ENCODE peak calls at places on chromosomes 6 and 20, in nine cellular contexts. V, F, Q, P, A, C, J, O and B are unnamed samples. For H3K4me1 and H3K36me3, the result is how much of the 10 kb centered on the place peaks cover.

GRCh38 chr6:47093169-47093568 is 51.0 kb upstream of the ADGRF1 start:
- DNase-seq in V (no peak), Q (no peak), C (no peak), J (no peak), F (no peak), P (no peak), O (no peak), A (peak), B (no peak)

GRCh38 chr6:124984668-124985338 is 22.6 kb downstream of the RNF217 start:
- DNase-seq in P (no peak), Q (no peak), V (no peak), A (no peak), C (no peak), F (no peak), O (no peak), J (peak), B (no peak)

GRCh38 chr6:138162104-138162946 is 586 bp downstream of the ARFGEF3 start:
- DNase-seq in F (peak), P (no peak), O (peak), C (no peak), V (no peak), A (peak), Q (peak), J (peak), B (no peak)

GRCh38 chr20:61734733-61735502 is 330.8 kb downstream of the TAF4 start:
- DNase-seq in C (no peak), Q (no peak), V (no peak), A (no peak), F (no peak), J (no peak), O (no peak), P (no peak), B (no peak)

GRCh38 chr6:113137411-113137810 is 719.7 kb upstream of the MARCKS start:
- DNase-seq in V (peak), J (no peak), A (peak), C (no peak), F (no peak), Q (peak), O (peak), P (no peak), B (no peak)

GRCh38 chr20:44218441-44218840 is 7.9 kb upstream of the OSER1 start:
- DNase-seq in P (peak), F (no peak), Q (no peak), V (no peak), J (no peak), A (no peak), C (no peak), O (no peak), B (no peak)

GRCh38 chr6:3568396-3569082 is 111.7 kb upstream of the SLC22A23 start:
- DNase-seq in Q (no peak), V (no peak), P (no peak), A (peak), O (no peak), F (no peak), C (no peak), J (no peak), B (no peak)

GRCh38 chr6:47277702-47278101 is 32.0 kb downstream of the TNFRSF21 start:
- DNase-seq in V (no peak), P (no peak), O (no peak), F (no peak), J (no peak), Q (no peak), C (no peak), A (no peak), B (no peak)

GRCh38 chr6:100103936-100104335 is 109.9 kb upstream of the MCHR2 start:
- DNase-seq in A (no peak), O (no peak), C (no peak), J (no peak), P (no peak), V (no peak), F (no peak), Q (no peak), B (no peak)

GRCh38 chr20:29079769-29080690 is 2177.4 kb upstream of the DEFB115 start:
- DNase-seq in J (no peak), V (peak), F (no peak), C (no peak), O (peak), Q (peak), A (no peak), P (peak), B (peak)

GRCh38 chr6:33875141-33875581 is 71.4 kb upstream of the MLN start:
- DNase-seq in O (no peak), J (no peak), Q (no peak), F (no peak), V (no peak), C (no peak), P (no peak), A (no peak), B (no peak)

GRCh38 chr6:165952514-165952913 is 215.1 kb downstream of the TBXT start:
- DNase-seq in P (no peak), V (no peak), C (no peak), O (no peak), Q (no peak), F (no peak), J (no peak), A (no peak), B (no peak)

GRCh38 chr6:30071081-30071818 is 4.3 kb downstream of the PPP1R11 start:
- DNase-seq in Q (peak), P (no peak), C (no peak), J (peak), A (peak), F (no peak), O (peak), V (no peak), B (peak)

GRCh38 chr6:158758464-158758863 is 60.7 kb downstream of the EZR start:
- DNase-seq in J (no peak), Q (no peak), V (no peak), O (no peak), P (no peak), A (peak), C (no peak), F (no peak), B (peak)

GRCh38 chr20:62918830-62919229 is 7.5 kb downstream of the DIDO1 start:
- DNase-seq in O (no peak), V (no peak), P (peak), J (no peak), Q (no peak), C (no peak), F (no peak), A (no peak), B (no peak)

GRCh38 chr20:24741673-24742072 is 207.4 kb upstream of the CST7 start:
- DNase-seq in P (no peak), J (no peak), Q (no peak), F (no peak), A (no peak), C (no peak), O (no peak), V (no peak), B (no peak)

GRCh38 chr6:7136859-7137334 is 29.1 kb downstream of the RREB1 start:
- DNase-seq in O (no peak), A (no peak), C (no peak), V (no peak), F (no peak), Q (no peak), J (no peak), P (no peak), B (no peak)

GRCh38 chr6:9537381-9537780 is 877.5 kb downstream of the TFAP2A start:
- DNase-seq in C (no peak), P (no peak), J (peak), F (no peak), A (no peak), Q (no peak), O (no peak), V (no peak), B (no peak)

GRCh38 chr6:4316867-4317400 is 181.6 kb upstream of the ECI2 start:
- DNase-seq in Q (peak), O (peak), F (peak), J (peak), A (peak), C (peak), P (no peak), V (peak), B (no peak)

GRCh38 chr6:149209879-149210278 is 107.6 kb upstream of the TAB2 start:
- DNase-seq in O (no peak), A (no peak), P (no peak), C (no peak), Q (no peak), F (no peak), V (no peak), J (no peak), B (no peak)

GRCh38 chr6:67009818-67010217 is 1302.8 kb upstream of the EYS start:
- DNase-seq in F (no peak), A (peak), J (peak), O (no peak), V (no peak), P (no peak), C (no peak), Q (no peak), B (no peak)

GRCh38 chr6:6315660-6316059 is 4.8 kb downstream of the F13A1 start:
- DNase-seq in V (peak), C (no peak), F (peak), O (peak), A (peak), J (peak), Q (no peak), P (peak), B (peak)

GRCh38 chr20:1815502-1816085 is 79.6 kb upstream of the SIRPA start:
- DNase-seq in V (no peak), F (no peak), P (no peak), J (no peak), A (no peak), Q (no peak), O (no peak), C (no peak), B (no peak)

GRCh38 chr6:34149831-34150400 is 4.0 kb upstream of the GRM4 start:
- DNase-seq in A (no peak), O (no peak), P (no peak), J (no peak), C (no peak), V (no peak), F (no peak), Q (no peak), B (no peak)

GRCh38 chr6:44896701-44897100 is 431.4 kb upstream of the RUNX2 start:
- DNase-seq in V (no peak), F (no peak), A (no peak), C (no peak), P (no peak), O (no peak), J (peak), Q (no peak), B (no peak)

GRCh38 chr6:115370202-115370601 is 690.5 kb downstream of the FRK start:
- DNase-seq in F (no peak), J (no peak), C (no peak), O (no peak), P (no peak), A (no peak), V (no peak), Q (no peak), B (no peak)

GRCh38 chr20:13009682-13010406 is 1.1 kb downstream of the SPTLC3 start:
- DNase-seq in A (peak), C (peak), J (peak), P (no peak), O (peak), F (no peak), V (peak), Q (no peak), B (no peak)

GRCh38 chr6:162251257-162251656 is 476.3 kb downstream of the PRKN start:
- DNase-seq in O (no peak), Q (no peak), F (no peak), V (no peak), P (no peak), A (peak), C (no peak), J (peak), B (peak)

GRCh38 chr6:107075951-107076381 is 39.3 kb downstream of the BEND3 start:
- DNase-seq in A (no peak), Q (no peak), F (no peak), V (no peak), P (no peak), C (no peak), J (peak), O (no peak), B (no peak)

GRCh38 chr6:49849121-49849907 is 17.0 kb downstream of the CRISP1 start:
- DNase-seq in Q (no peak), J (peak), P (no peak), F (no peak), A (peak), O (no peak), V (no peak), C (no peak), B (no peak)

GRCh38 chr20:17992847-17993508 is 24.2 kb downstream of the MGME1 start:
- DNase-seq in O (no peak), P (no peak), V (no peak), A (no peak), F (no peak), C (no peak), Q (no peak), J (no peak), B (no peak)

GRCh38 chr6:133817460-133818047 is 71.4 kb upstream of the TCF21 start:
- DNase-seq in F (no peak), J (peak), V (no peak), Q (no peak), O (no peak), C (no peak), A (peak), P (peak), B (peak)

DNA sequence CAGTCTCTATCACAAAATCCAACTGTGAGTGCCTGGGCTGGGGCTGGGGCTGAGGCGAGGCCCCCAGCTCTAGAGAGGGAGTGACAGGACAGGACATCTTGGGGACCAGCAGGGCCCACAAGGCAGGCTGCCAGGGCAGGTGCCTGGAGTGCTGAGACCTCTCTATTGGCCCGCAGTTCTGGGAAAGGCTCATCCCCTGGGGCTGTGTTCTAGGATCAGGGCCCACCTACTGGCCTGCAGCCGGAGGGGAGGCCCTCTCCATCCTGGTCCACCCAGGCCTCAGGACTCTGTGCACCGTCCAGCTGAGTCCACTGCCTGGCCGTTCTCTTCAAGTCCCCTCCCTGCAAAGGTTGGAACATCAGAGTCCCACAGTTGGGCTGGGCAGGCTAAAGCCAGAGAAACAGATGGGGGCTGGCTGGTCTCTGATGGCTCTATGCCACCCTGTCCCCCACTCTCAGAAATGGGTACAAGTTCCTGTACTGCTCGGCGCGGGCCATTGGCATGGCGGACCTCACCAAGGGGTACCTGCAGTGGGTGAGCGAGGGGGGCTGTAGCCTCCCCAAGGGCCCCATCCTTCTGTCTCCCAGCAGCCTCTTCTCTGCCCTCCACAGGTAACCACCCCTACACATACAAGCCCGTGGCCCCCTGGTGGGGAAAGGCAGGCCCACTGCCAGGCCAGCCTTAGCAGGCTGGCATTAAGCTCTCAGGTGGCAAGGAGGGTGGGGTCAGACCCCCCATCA is 9.0 kb downstream of the EMILIN3 start:
- DNase-seq in C (no peak), P (no peak), A (no peak), Q (no peak), O (peak), F (no peak), V (no peak), J (no peak), B (no peak)
- TF ChIP-seq CTCF in C (no peak), P (no peak), A (no peak), Q (no peak), O (no peak), F (no peak), V (no peak), J (no peak), B (peak)

GRCh38 chr6:110180228-110181008 is at the start of gene CDC40:
- DNase-seq in V (peak), J (no peak), Q (peak), O (peak), A (peak), F (peak), P (peak), C (no peak), B (peak)
- H3K4me1 ChIP-seq in V (under half), J (under half), Q (under half), O (under half), A (under half), F (under half), P (under half), C (under half), B (under half)

GRCh38 chr20:37285664-37286374 is 3.6 kb upstream of the MANBAL start:
- DNase-seq in A (no peak), V (no peak), O (no peak), Q (no peak), P (no peak), F (no peak), C (no peak), J (peak), B (no peak)

GRCh38 chr20:37284691-37285124 is 4.7 kb upstream of the MANBAL start:
- DNase-seq in V (no peak), J (no peak), A (no peak), Q (no peak), F (no peak), C (no peak), O (no peak), P (no peak), B (no peak)

GRCh38 chr20:37283530-37284195 is 5.8 kb upstream of the MANBAL start:
- DNase-seq in A (peak), J (no peak), C (no peak), P (no peak), F (no peak), O (no peak), V (no peak), Q (no peak), B (no peak)

GRCh38 chr20:37279820-37280219 is 9.6 kb upstream of the MANBAL start:
- DNase-seq in P (no peak), F (no peak), A (no peak), O (no peak), J (no peak), V (no peak), C (no peak), Q (no peak), B (no peak)

DNA sequence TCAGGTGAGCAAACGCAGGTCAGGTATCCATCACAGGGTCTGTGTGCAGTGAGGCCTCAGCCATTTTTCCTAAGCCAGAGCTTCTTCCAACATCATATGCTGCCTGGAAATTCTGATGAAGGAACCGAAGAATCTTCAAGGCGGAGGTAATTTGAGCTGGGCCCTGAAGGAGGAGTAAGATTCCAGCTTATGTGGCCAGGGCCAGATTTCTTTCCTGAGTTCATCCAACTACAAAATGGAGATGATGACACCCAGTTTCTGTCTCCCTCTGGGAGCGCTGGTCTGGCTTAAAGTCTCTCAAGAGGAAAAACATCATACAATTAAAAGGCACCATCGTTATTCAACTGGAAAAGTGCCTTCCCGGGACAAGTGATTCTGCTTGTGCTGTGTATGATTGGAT is 6.9 kb upstream of the MANBAL start:
- DNase-seq in C (no peak), Q (no peak), A (peak), P (no peak), J (peak), F (no peak), O (no peak), V (no peak), B (no peak)
- H3K36me3 ChIP-seq in C (under half), Q (under half), A (under half), P (under half), J (under half), F (under half), O (under half), V (under half), B (under half)

DNA sequence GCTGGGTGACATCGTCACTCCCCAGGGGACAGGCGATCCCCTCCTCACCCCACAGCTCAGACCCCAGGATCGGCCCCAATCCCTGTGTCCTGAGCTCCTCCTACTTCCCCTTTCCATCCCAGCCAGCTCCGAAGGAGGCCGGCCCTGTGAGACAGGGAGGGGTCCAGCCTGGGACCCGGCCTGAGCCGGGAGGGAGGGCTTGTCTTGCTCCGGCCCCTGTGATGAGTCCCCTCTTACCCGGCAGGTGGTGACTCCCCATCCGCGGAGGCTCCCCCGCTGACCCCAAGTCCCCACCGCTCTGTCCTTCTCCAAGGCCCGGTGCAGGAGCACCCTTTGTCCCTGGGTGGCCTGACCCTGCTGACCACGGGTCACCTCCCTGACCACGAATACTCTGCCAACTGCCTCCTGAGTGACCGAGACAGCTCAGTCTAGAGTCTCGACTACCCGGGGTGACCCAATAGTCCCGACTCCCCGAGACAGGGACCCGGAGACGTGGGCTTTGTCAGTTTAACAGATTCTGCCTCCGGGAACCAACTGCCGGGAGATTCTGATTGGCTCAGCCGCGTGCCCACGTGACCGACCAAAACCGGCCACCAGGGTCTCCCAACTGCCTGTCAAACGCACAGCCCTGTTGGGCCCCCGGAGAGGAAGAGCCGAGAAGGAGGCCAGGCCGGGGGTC is 187.4 kb upstream of the PROKR2 start:
- DNase-seq in C (peak), P (no peak), J (peak), A (no peak), Q (peak), F (no peak), V (peak), O (peak), B (peak)
- TF ChIP-seq CTCF in C (no peak), P (no peak), J (no peak), A (no peak), Q (no peak), F (no peak), V (no peak), O (no peak), B (peak)

GRCh38 chr6:75379536-75379935 is 94.9 kb upstream of the TMEM30A start:
- DNase-seq in C (no peak), V (no peak), J (no peak), A (no peak), P (no peak), F (no peak), O (no peak), Q (no peak), B (no peak)

GRCh38 chr6:75377386-75377785 is 92.8 kb upstream of the TMEM30A start:
- DNase-seq in J (no peak), F (no peak), P (no peak), V (no peak), A (no peak), C (no peak), O (no peak), Q (no peak), B (no peak)

GRCh38 chr6:75376347-75377024 is 91.9 kb upstream of the TMEM30A start:
- DNase-seq in O (no peak), V (no peak), C (no peak), P (no peak), A (no peak), Q (no peak), F (no peak), J (no peak), B (no peak)

GRCh38 chr6:75374913-75375530 is 90.4 kb upstream of the TMEM30A start:
- DNase-seq in P (no peak), C (no peak), O (no peak), J (no peak), F (no peak), A (no peak), V (no peak), Q (no peak), B (no peak)

DNA sequence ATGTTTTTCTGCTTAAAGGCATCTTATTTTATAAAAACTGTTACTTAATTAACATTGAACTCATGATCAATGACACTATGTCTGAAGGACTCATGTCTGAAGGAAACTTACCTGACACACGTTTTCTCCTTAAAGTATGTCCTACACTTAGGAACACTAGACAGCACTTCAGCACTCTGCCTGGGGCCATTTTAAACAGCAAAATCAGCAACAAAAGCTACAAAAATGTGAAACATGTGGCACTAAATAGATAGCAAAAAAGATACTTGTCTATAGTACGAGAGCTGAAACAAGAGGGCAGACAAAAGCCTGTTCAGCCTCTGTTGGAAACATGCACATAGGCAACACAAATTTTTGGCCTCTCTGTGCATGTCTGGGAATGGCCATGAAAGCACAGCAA is 93.5 kb upstream of the TMEM30A start:
- DNase-seq in V (no peak), P (no peak), Q (no peak), F (no peak), O (no peak), A (no peak), J (no peak), C (no peak), B (no peak)
- H3K4me1 ChIP-seq in V (under half), P (under half), Q (under half), F (under half), O (under half), A (under half), J (under half), C (under half), B (under half)